ENCODE peak calls at places on chromosomes 13 and 19, in seven cellular contexts. One of them, this sample, is unnamed.

GRCh38 chr13:112760931-112761330 is 71.1 kb downstream of the ATP11A start:
- DNase-seq in psoas muscle: no peak
- DNase-seq in caudate nucleus: no peak
- DNase-seq in D341Med: no peak
- DNase-seq in cardiac fibroblast: no peak
- DNase-seq in skeletal muscle cell: no peak
- DNase-seq in activated CD4-positive, alpha-beta T cell treated with anti-CD3 and anti-CD28 coated beads for 48 hours: no peak
- DNase-seq in this sample: no peak

GRCh38 chr13:75364131-75364713 is 117.7 kb downstream of the TBC1D4 start:
- DNase-seq in skeletal muscle cell: no peak
- DNase-seq in activated CD4-positive, alpha-beta T cell treated with anti-CD3 and anti-CD28 coated beads for 48 hours: peak; percentile 7
- DNase-seq in psoas muscle: no peak
- DNase-seq in caudate nucleus: no peak
- DNase-seq in cardiac fibroblast: no peak
- DNase-seq in D341Med: no peak
- DNase-seq in this sample: no peak

GRCh38 chr13:19634129-19634740 is 776 bp downstream of the MPHOSPH8 start:
- DNase-seq in caudate nucleus: no peak
- DNase-seq in skeletal muscle cell: peak; percentile 11
- DNase-seq in D341Med: no peak
- DNase-seq in psoas muscle: no peak
- DNase-seq in activated CD4-positive, alpha-beta T cell treated with anti-CD3 and anti-CD28 coated beads for 48 hours: no peak
- DNase-seq in cardiac fibroblast: peak; percentile 54
- DNase-seq in this sample: no peak

GRCh38 chr13:59112375-59112774 is 1051.4 kb downstream of the DIAPH3 start:
- DNase-seq in activated CD4-positive, alpha-beta T cell treated with anti-CD3 and anti-CD28 coated beads for 48 hours: no peak
- DNase-seq in D341Med: peak; percentile 52
- DNase-seq in cardiac fibroblast: peak; percentile 95
- DNase-seq in caudate nucleus: peak; percentile 6
- DNase-seq in skeletal muscle cell: peak; percentile 99
- DNase-seq in psoas muscle: no peak
- DNase-seq in this sample: no peak

GRCh38 chr19:11763117-11763516 is 3.7 kb upstream of the ZNF441 start:
- DNase-seq in D341Med: no peak
- DNase-seq in cardiac fibroblast: no peak
- DNase-seq in activated CD4-positive, alpha-beta T cell treated with anti-CD3 and anti-CD28 coated beads for 48 hours: no peak
- DNase-seq in caudate nucleus: no peak
- DNase-seq in skeletal muscle cell: no peak
- DNase-seq in psoas muscle: no peak
- DNase-seq in this sample: no peak

GRCh38 chr13:87274209-87274819 is 396.9 kb upstream of the SLITRK5 start:
- DNase-seq in D341Med: peak; percentile 44
- DNase-seq in caudate nucleus: no peak
- DNase-seq in cardiac fibroblast: peak; percentile 43
- DNase-seq in skeletal muscle cell: no peak
- DNase-seq in activated CD4-positive, alpha-beta T cell treated with anti-CD3 and anti-CD28 coated beads for 48 hours: peak; percentile 39
- DNase-seq in psoas muscle: no peak
- DNase-seq in this sample: no peak

GRCh38 chr13:27631156-27631555 is 9.5 kb downstream of the POLR1D start:
- DNase-seq in D341Med: no peak
- DNase-seq in cardiac fibroblast: no peak
- DNase-seq in psoas muscle: no peak
- DNase-seq in caudate nucleus: no peak
- DNase-seq in skeletal muscle cell: no peak
- DNase-seq in activated CD4-positive, alpha-beta T cell treated with anti-CD3 and anti-CD28 coated beads for 48 hours: no peak
- DNase-seq in this sample: no peak

GRCh38 chr13:33277946-33278345 is 7.6 kb downstream of the STARD13 start:
- DNase-seq in caudate nucleus: no peak
- DNase-seq in cardiac fibroblast: peak; percentile 72
- DNase-seq in activated CD4-positive, alpha-beta T cell treated with anti-CD3 and anti-CD28 coated beads for 48 hours: no peak
- DNase-seq in D341Med: no peak
- DNase-seq in psoas muscle: no peak
- DNase-seq in skeletal muscle cell: peak; percentile 81
- DNase-seq in this sample: no peak

GRCh38 chr19:48933382-48933932 is at the start of gene DHDH:
- DNase-seq in skeletal muscle cell: peak; percentile 9
- DNase-seq in psoas muscle: peak; percentile 55
- DNase-seq in D341Med: peak; percentile 89
- DNase-seq in cardiac fibroblast: peak; percentile 54
- DNase-seq in caudate nucleus: peak; percentile 53
- DNase-seq in activated CD4-positive, alpha-beta T cell treated with anti-CD3 and anti-CD28 coated beads for 48 hours: peak; percentile 83
- DNase-seq in this sample: peak; percentile 78

GRCh38 chr19:15538774-15539173 is 30.4 kb downstream of the CYP4F22 start:
- DNase-seq in caudate nucleus: no peak
- DNase-seq in cardiac fibroblast: no peak
- DNase-seq in D341Med: no peak
- DNase-seq in skeletal muscle cell: no peak
- DNase-seq in psoas muscle: no peak
- DNase-seq in activated CD4-positive, alpha-beta T cell treated with anti-CD3 and anti-CD28 coated beads for 48 hours: no peak
- DNase-seq in this sample: no peak

GRCh38 chr19:19561946-19562664 is 24.0 kb downstream of the CILP2 start:
- DNase-seq in skeletal muscle cell: no peak
- DNase-seq in cardiac fibroblast: no peak
- DNase-seq in psoas muscle: no peak
- DNase-seq in activated CD4-positive, alpha-beta T cell treated with anti-CD3 and anti-CD28 coated beads for 48 hours: no peak
- DNase-seq in D341Med: no peak
- DNase-seq in caudate nucleus: no peak
- DNase-seq in this sample: no peak

GRCh38 chr19:2827840-2828489 is 8.3 kb downstream of the ZNF554 start:
- DNase-seq in activated CD4-positive, alpha-beta T cell treated with anti-CD3 and anti-CD28 coated beads for 48 hours: no peak
- DNase-seq in caudate nucleus: no peak
- DNase-seq in D341Med: no peak
- DNase-seq in skeletal muscle cell: no peak
- DNase-seq in psoas muscle: no peak
- DNase-seq in cardiac fibroblast: no peak
- DNase-seq in this sample: no peak

GRCh38 chr13:89163081-89163480 is 1491.9 kb downstream of the SLITRK5 start:
- DNase-seq in activated CD4-positive, alpha-beta T cell treated with anti-CD3 and anti-CD28 coated beads for 48 hours: no peak
- DNase-seq in skeletal muscle cell: no peak
- DNase-seq in cardiac fibroblast: no peak
- DNase-seq in D341Med: no peak
- DNase-seq in psoas muscle: no peak
- DNase-seq in caudate nucleus: no peak
- DNase-seq in this sample: no peak

GRCh38 chr13:97111705-97112104 is 110.4 kb upstream of the MBNL2 start:
- DNase-seq in D341Med: no peak
- DNase-seq in activated CD4-positive, alpha-beta T cell treated with anti-CD3 and anti-CD28 coated beads for 48 hours: no peak
- DNase-seq in caudate nucleus: no peak
- DNase-seq in psoas muscle: no peak
- DNase-seq in cardiac fibroblast: no peak
- DNase-seq in skeletal muscle cell: no peak
- DNase-seq in this sample: no peak

GRCh38 chr19:16613841-16614240 is 14.2 kb downstream of the MED26 start:
- DNase-seq in activated CD4-positive, alpha-beta T cell treated with anti-CD3 and anti-CD28 coated beads for 48 hours: no peak
- DNase-seq in psoas muscle: no peak
- DNase-seq in D341Med: no peak
- DNase-seq in skeletal muscle cell: no peak
- DNase-seq in caudate nucleus: no peak
- DNase-seq in cardiac fibroblast: no peak
- DNase-seq in this sample: no peak

GRCh38 chr13:110341445-110342247 is 34.6 kb downstream of the COL4A2 start:
- DNase-seq in caudate nucleus: no peak
- DNase-seq in D341Med: no peak
- DNase-seq in activated CD4-positive, alpha-beta T cell treated with anti-CD3 and anti-CD28 coated beads for 48 hours: no peak
- DNase-seq in skeletal muscle cell: no peak
- DNase-seq in psoas muscle: no peak
- DNase-seq in cardiac fibroblast: peak; percentile 86
- DNase-seq in this sample: no peak

GRCh38 chr13:44921931-44922758 is 67.1 kb downstream of the NUFIP1 start:
- DNase-seq in activated CD4-positive, alpha-beta T cell treated with anti-CD3 and anti-CD28 coated beads for 48 hours: no peak
- DNase-seq in skeletal muscle cell: peak; percentile 98
- DNase-seq in D341Med: no peak
- DNase-seq in psoas muscle: peak; percentile 42
- DNase-seq in cardiac fibroblast: peak; percentile 97
- DNase-seq in caudate nucleus: no peak
- DNase-seq in this sample: no peak

GRCh38 chr13:21014139-21014665 is 47.2 kb downstream of the LATS2 start:
- DNase-seq in activated CD4-positive, alpha-beta T cell treated with anti-CD3 and anti-CD28 coated beads for 48 hours: no peak
- DNase-seq in skeletal muscle cell: no peak
- DNase-seq in caudate nucleus: no peak
- DNase-seq in D341Med: no peak
- DNase-seq in psoas muscle: no peak
- DNase-seq in cardiac fibroblast: no peak
- DNase-seq in this sample: no peak

GRCh38 chr19:10508036-10508435 is 4.9 kb upstream of the KEAP1 start:
- DNase-seq in caudate nucleus: no peak
- DNase-seq in activated CD4-positive, alpha-beta T cell treated with anti-CD3 and anti-CD28 coated beads for 48 hours: no peak
- DNase-seq in psoas muscle: no peak
- DNase-seq in cardiac fibroblast: no peak
- DNase-seq in skeletal muscle cell: no peak
- DNase-seq in D341Med: no peak
- DNase-seq in this sample: no peak

GRCh38 chr19:16497042-16497441 is 848 bp downstream of the C19orf44 start:
- DNase-seq in psoas muscle: no peak
- DNase-seq in cardiac fibroblast: no peak
- DNase-seq in D341Med: no peak
- DNase-seq in activated CD4-positive, alpha-beta T cell treated with anti-CD3 and anti-CD28 coated beads for 48 hours: no peak
- DNase-seq in skeletal muscle cell: no peak
- DNase-seq in caudate nucleus: no peak
- DNase-seq in this sample: no peak

GRCh38 chr13:80131204-80131603 is 209.7 kb downstream of the SPRY2 start:
- DNase-seq in psoas muscle: peak; percentile 76
- DNase-seq in cardiac fibroblast: peak; percentile 81
- DNase-seq in D341Med: no peak
- DNase-seq in activated CD4-positive, alpha-beta T cell treated with anti-CD3 and anti-CD28 coated beads for 48 hours: no peak
- DNase-seq in skeletal muscle cell: no peak
- DNase-seq in caudate nucleus: peak; percentile 62
- DNase-seq in this sample: no peak

GRCh38 chr19:6235031-6235951 is 44.5 kb downstream of the MLLT1 start:
- DNase-seq in caudate nucleus: no peak
- DNase-seq in activated CD4-positive, alpha-beta T cell treated with anti-CD3 and anti-CD28 coated beads for 48 hours: no peak
- DNase-seq in cardiac fibroblast: no peak
- DNase-seq in skeletal muscle cell: no peak
- DNase-seq in D341Med: no peak
- DNase-seq in psoas muscle: no peak
- DNase-seq in this sample: no peak

GRCh38 chr13:24220086-24220703 is 59.7 kb downstream of the SPATA13 start:
- DNase-seq in caudate nucleus: peak; percentile 46
- DNase-seq in skeletal muscle cell: peak; percentile 58
- DNase-seq in D341Med: peak; percentile 69
- DNase-seq in cardiac fibroblast: peak; percentile 91
- DNase-seq in psoas muscle: no peak
- DNase-seq in activated CD4-positive, alpha-beta T cell treated with anti-CD3 and anti-CD28 coated beads for 48 hours: peak; percentile 63
- DNase-seq in this sample: no peak

GRCh38 chr13:36428083-36428482 is 4.2 kb upstream of the CCNA1 start:
- DNase-seq in activated CD4-positive, alpha-beta T cell treated with anti-CD3 and anti-CD28 coated beads for 48 hours: no peak
- DNase-seq in cardiac fibroblast: peak; percentile 21
- DNase-seq in D341Med: no peak
- DNase-seq in caudate nucleus: no peak
- DNase-seq in psoas muscle: no peak
- DNase-seq in skeletal muscle cell: peak; percentile 27
- DNase-seq in this sample: no peak

GRCh38 chr19:3821156-3821555 is 35.0 kb upstream of the MATK start:
- DNase-seq in activated CD4-positive, alpha-beta T cell treated with anti-CD3 and anti-CD28 coated beads for 48 hours: no peak
- DNase-seq in psoas muscle: no peak
- DNase-seq in cardiac fibroblast: no peak
- DNase-seq in caudate nucleus: no peak
- DNase-seq in D341Med: peak; percentile 82
- DNase-seq in skeletal muscle cell: no peak
- DNase-seq in this sample: no peak

GRCh38 chr13:34320084-34320483 is 502.1 kb downstream of the RFC3 start:
- DNase-seq in psoas muscle: no peak
- DNase-seq in skeletal muscle cell: no peak
- DNase-seq in D341Med: no peak
- DNase-seq in activated CD4-positive, alpha-beta T cell treated with anti-CD3 and anti-CD28 coated beads for 48 hours: no peak
- DNase-seq in caudate nucleus: no peak
- DNase-seq in cardiac fibroblast: no peak
- DNase-seq in this sample: no peak

GRCh38 chr13:23134542-23134941 is 46.2 kb upstream of the SGCG start:
- DNase-seq in caudate nucleus: no peak
- DNase-seq in psoas muscle: no peak
- DNase-seq in D341Med: no peak
- DNase-seq in skeletal muscle cell: no peak
- DNase-seq in cardiac fibroblast: no peak
- DNase-seq in activated CD4-positive, alpha-beta T cell treated with anti-CD3 and anti-CD28 coated beads for 48 hours: no peak
- DNase-seq in this sample: no peak

GRCh38 chr13:73956101-73956500 is 178.1 kb downstream of the KLF12 start:
- DNase-seq in caudate nucleus: no peak
- DNase-seq in activated CD4-positive, alpha-beta T cell treated with anti-CD3 and anti-CD28 coated beads for 48 hours: no peak
- DNase-seq in psoas muscle: no peak
- DNase-seq in cardiac fibroblast: no peak
- DNase-seq in D341Med: no peak
- DNase-seq in skeletal muscle cell: no peak
- DNase-seq in this sample: no peak

GRCh38 chr19:19321143-19321577 is 531 bp downstream of the MAU2 start:
- DNase-seq in D341Med: peak; percentile 61
- DNase-seq in psoas muscle: no peak
- DNase-seq in caudate nucleus: no peak
- DNase-seq in skeletal muscle cell: no peak
- DNase-seq in activated CD4-positive, alpha-beta T cell treated with anti-CD3 and anti-CD28 coated beads for 48 hours: peak; percentile 17
- DNase-seq in cardiac fibroblast: no peak
- DNase-seq in this sample: no peak

GRCh38 chr19:51807111-51807701 is 12.2 kb downstream of the FPR3 start:
- DNase-seq in caudate nucleus: no peak
- DNase-seq in D341Med: no peak
- DNase-seq in cardiac fibroblast: peak; percentile 58
- DNase-seq in activated CD4-positive, alpha-beta T cell treated with anti-CD3 and anti-CD28 coated beads for 48 hours: no peak
- DNase-seq in psoas muscle: no peak
- DNase-seq in skeletal muscle cell: no peak
- DNase-seq in this sample: no peak

GRCh38 chr13:43085545-43085944 is 62.2 kb downstream of the DNAJC15 start:
- DNase-seq in D341Med: no peak
- DNase-seq in cardiac fibroblast: peak; percentile 62
- DNase-seq in activated CD4-positive, alpha-beta T cell treated with anti-CD3 and anti-CD28 coated beads for 48 hours: no peak
- DNase-seq in caudate nucleus: no peak
- DNase-seq in skeletal muscle cell: no peak
- DNase-seq in psoas muscle: no peak
- DNase-seq in this sample: no peak